ENCODE peak calls at places on chromosomes 16 and 17, in five cellular contexts. U, Y, G, V and H are unnamed samples.
A peak's percentile ranks its signal among the peaks of the same experiment; 100 is the strongest.

GRCh38 chr17:47978324-47978723 is 7.4 kb downstream of the CDK5RAP3 start:
- DNase-seq in U (peak; percentile 75), Y (peak; percentile 61), G (peak; percentile 91), V (peak; percentile 84), H (peak; percentile 37)

GRCh38 chr16:30805370-30806169 is 18.6 kb upstream of the ZNF629 start:
- DNase-seq in U (peak; percentile 89), Y (peak; percentile 91), G (peak; percentile 90), V (peak; percentile 93), H (peak; percentile 90)

GRCh38 chr17:1423456-1424135 is 23.6 kb upstream of the YWHAE start:
- DNase-seq in U (no peak), Y (no peak), G (no peak), V (no peak), H (no peak)

GRCh38 chr17:65783845-65784334 is 222.4 kb upstream of the AXIN2 start:
- DNase-seq in U (peak; percentile 93), Y (no peak), G (no peak), V (peak; percentile 89), H (no peak)

GRCh38 chr17:2064980-2065785 is 10.3 kb downstream of the HIC1 start:
- DNase-seq in U (peak; percentile 84), Y (no peak), G (peak; percentile 74), V (peak; percentile 48), H (no peak)

GRCh38 chr16:83720213-83720612 is 87.6 kb upstream of the HSBP1 start:
- DNase-seq in U (no peak), Y (no peak), G (no peak), V (no peak), H (no peak)

GRCh38 chr16:66337434-66338188 is 28.9 kb upstream of the CDH5 start:
- DNase-seq in U (no peak), Y (no peak), G (no peak), V (peak; percentile 7), H (no peak)

GRCh38 chr16:875182-876040 is 74.9 kb upstream of the GNG13 start:
- DNase-seq in U (no peak), Y (no peak), G (no peak), V (no peak), H (no peak)

GRCh38 chr17:3978421-3979275 is 14.4 kb upstream of the ATP2A3 start:
- DNase-seq in U (peak; percentile 63), Y (peak; percentile 78), G (no peak), V (no peak), H (no peak)

GRCh38 chr16:10368984-10369551 is 16.8 kb upstream of the ATF7IP2 start:
- DNase-seq in U (no peak), Y (no peak), G (peak; percentile 48), V (peak; percentile 2), H (no peak)

GRCh38 chr16:55324491-55325447 is 766 bp downstream of the IRX6 start:
- DNase-seq in U (no peak), Y (no peak), G (peak; percentile 56), V (no peak), H (no peak)

GRCh38 chr17:28616281-28616680 is 2.3 kb upstream of the RSKR start:
- DNase-seq in U (no peak), Y (no peak), G (no peak), V (no peak), H (no peak)

GRCh38 chr17:34503804-34504203 is 75.6 kb upstream of the TMEM132E start:
- DNase-seq in U (peak; percentile 23), Y (no peak), G (peak; percentile 16), V (no peak), H (peak; percentile 35)

GRCh38 chr16:65975049-65975708 is 391.3 kb upstream of the CDH5 start:
- DNase-seq in U (peak; percentile 69), Y (no peak), G (peak; percentile 5), V (peak; percentile 39), H (no peak)

GRCh38 chr16:391885-392335 is 5.1 kb upstream of the NME4 start:
- DNase-seq in U (peak; percentile 75), Y (peak; percentile 60), G (peak; percentile 75), V (peak; percentile 53), H (no peak)

GRCh38 chr16:4339909-4340308 is 11.2 kb downstream of the PAM16 start:
- DNase-seq in U (peak; percentile 71), Y (peak; percentile 46), G (no peak), V (no peak), H (peak; percentile 54)

GRCh38 chr17:30819941-30820705 is 4.4 kb downstream of the CRLF3 start:
- DNase-seq in U (peak; percentile 65), Y (no peak), G (no peak), V (peak; percentile 50), H (no peak)

GRCh38 chr17:32627233-32628008 is 140.6 kb downstream of the CDK5R1 start:
- DNase-seq in U (peak; percentile 35), Y (no peak), G (peak; percentile 91), V (no peak), H (no peak)

GRCh38 chr17:40433551-40434384 is 9.5 kb upstream of the IGFBP4 start:
- DNase-seq in U (no peak), Y (no peak), G (peak; percentile 72), V (no peak), H (no peak)

GRCh38 chr16:81532491-81533174 is 88.0 kb downstream of the CMIP start:
- DNase-seq in U (no peak), Y (no peak), G (no peak), V (no peak), H (no peak)

GRCh38 chr16:72428611-72429376 is 256.8 kb upstream of the PMFBP1 start:
- DNase-seq in U (no peak), Y (no peak), G (no peak), V (no peak), H (no peak)

GRCh38 chr17:37212184-37212583 is 163.6 kb upstream of the C17orf78 start:
- DNase-seq in U (peak; percentile 27), Y (no peak), G (peak; percentile 23), V (peak; percentile 24), H (no peak)

GRCh38 chr17:13508916-13509315 is 92.8 kb downstream of the HS3ST3A1 start:
- DNase-seq in U (peak; percentile 56), Y (no peak), G (no peak), V (no peak), H (no peak)

GRCh38 chr16:84907575-84907974 is 87.8 kb downstream of the CRISPLD2 start:
- DNase-seq in U (peak; percentile 88), Y (no peak), G (no peak), V (peak; percentile 41), H (no peak)

GRCh38 chr17:31552568-31552967 is 161.1 kb downstream of the RAB11FIP4 start:
- DNase-seq in U (no peak), Y (no peak), G (no peak), V (no peak), H (no peak)

GRCh38 chr16:87702325-87702811 is 63.4 kb downstream of the KLHDC4 start:
- DNase-seq in U (peak; percentile 40), Y (no peak), G (peak; percentile 79), V (peak; percentile 34), H (no peak)

GRCh38 chr17:81091774-81092517 is 57.0 kb downstream of the BAIAP2 start:
- DNase-seq in U (no peak), Y (no peak), G (no peak), V (no peak), H (no peak)
- H3K4me1 ChIP-seq in U (peaks cover 27% of the 10 kb centered on the region), Y (peaks cover 41% of the 10 kb centered on the region), G (peaks cover 44% of the 10 kb centered on the region), V (peaks cover 38% of the 10 kb centered on the region), H (peaks cover 13% of the 10 kb centered on the region)

GRCh38 chr17:81415681-81416080 is 20.4 kb downstream of the BAHCC1 start:
- DNase-seq in U (no peak), Y (no peak), G (no peak), V (no peak), H (no peak)
- H3K4me1 ChIP-seq in U (peaks cover 8% of the 10 kb centered on the region), Y (peaks cover 48% of the 10 kb centered on the region), G (peaks cover 17% of the 10 kb centered on the region), V (peaks cover 39% of the 10 kb centered on the region), H (peaks cover 66% of the 10 kb centered on the region)

DNA sequence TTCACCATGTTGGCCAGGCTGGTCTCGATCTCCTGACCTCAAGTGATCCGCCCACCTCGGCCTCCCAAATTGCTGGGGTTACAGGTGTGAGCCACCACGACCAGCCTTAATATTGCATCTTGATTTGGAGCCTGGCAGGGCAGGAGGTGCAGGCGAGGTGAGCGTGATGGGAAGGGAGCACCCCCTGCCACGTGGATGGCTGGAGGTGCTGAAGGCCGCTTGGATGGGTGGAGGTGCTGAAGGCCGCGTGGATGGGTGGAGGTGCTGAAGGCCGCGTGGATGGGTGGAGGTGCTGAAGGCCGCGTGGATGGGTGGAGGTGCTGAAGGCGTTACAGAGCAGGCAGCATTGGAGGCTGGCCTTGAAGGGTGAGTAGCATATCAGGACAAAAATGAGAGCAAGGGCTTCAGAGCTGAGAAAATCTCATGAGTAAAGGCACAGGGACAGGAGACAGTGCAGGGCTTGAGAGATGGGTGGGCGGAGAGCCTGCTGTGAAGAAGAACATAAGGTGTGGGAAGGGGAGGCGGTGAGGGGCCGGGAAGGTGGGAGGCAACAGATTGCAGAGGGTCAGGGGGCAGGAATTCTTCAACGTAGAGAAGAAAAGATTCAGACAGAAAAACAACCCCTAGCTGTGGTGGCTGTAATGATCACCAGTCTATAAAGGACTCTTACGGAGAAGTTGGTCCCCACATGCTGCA is 101.8 kb upstream of the SEC14L1 start:
- DNase-seq in U (no peak), Y (no peak), G (no peak), V (no peak), H (no peak)
- H3K4me1 ChIP-seq in U (peaks cover 4% of the 10 kb centered on the region), Y (peaks cover 5% of the 10 kb centered on the region), G (no peaks in the 10 kb centered on the region), V (no peaks in the 10 kb centered on the region), H (peaks cover 5% of the 10 kb centered on the region)

GRCh38 chr17:74951680-74952421 is 16.2 kb downstream of the OTOP3 start:
- DNase-seq in U (no peak), Y (no peak), G (no peak), V (no peak), H (no peak)
- H3K4me1 ChIP-seq in U (no peaks in the 10 kb centered on the region), Y (no peaks in the 10 kb centered on the region), G (no peaks in the 10 kb centered on the region), V (no peaks in the 10 kb centered on the region), H (no peaks in the 10 kb centered on the region)